ENCODE peak calls at places on chromosomes 3 and 15, in four cellular contexts. Z is left lobe of liver; W is effector memory CD8-positive, alpha-beta T cell; H is choroid plexus epithelial cell. J is an unnamed sample.

GRCh38 chr15:66459818-66460615 is 37.5 kb downstream of the SNAPC5 start:
- DNase-seq in H (peak), Z (no peak), W (no peak), J (no peak)

GRCh38 chr3:171092467-171092911 is 66.0 kb upstream of the SLC2A2 start:
- DNase-seq in W (no peak), H (peak), Z (no peak), J (no peak)

GRCh38 chr3:58161435-58162398 is 49.1 kb downstream of the DNASE1L3 start:
- DNase-seq in H (peak), W (no peak), Z (peak), J (no peak)

GRCh38 chr3:45987368-45988099 is 8.1 kb downstream of the FYCO1 start:
- DNase-seq in W (no peak), H (peak), Z (no peak), J (no peak)

GRCh38 chr3:160450846-160451245 is 1.3 kb upstream of the TRIM59 start:
- DNase-seq in Z (no peak), W (no peak), H (peak), J (no peak)

GRCh38 chr3:106811376-106811775 is 565.9 kb upstream of the CCDC54 start:
- DNase-seq in H (peak), W (no peak), Z (no peak), J (no peak)

GRCh38 chr3:18656410-18656809 is 231.3 kb upstream of the SATB1 start:
- DNase-seq in W (no peak), Z (no peak), H (no peak), J (no peak)

GRCh38 chr3:165854696-165855095 is 17.5 kb upstream of the BCHE start:
- DNase-seq in W (no peak), Z (no peak), H (peak), J (no peak)

GRCh38 chr3:141830508-141830907 is 45.9 kb upstream of the ATP1B3 start:
- DNase-seq in H (no peak), W (no peak), Z (no peak), J (no peak)

GRCh38 chr15:63166219-63166618 is 8.9 kb upstream of the RPS27L start:
- DNase-seq in Z (no peak), W (no peak), H (peak), J (no peak)

GRCh38 chr15:51830279-51830806 is 890 bp downstream of the TMOD3 start:
- DNase-seq in Z (no peak), H (peak), W (no peak), J (no peak)

GRCh38 chr15:76999996-77000395 is 5.1 kb downstream of the PSTPIP1 start:
- DNase-seq in W (no peak), H (no peak), Z (no peak), J (no peak)

GRCh38 chr15:42939841-42940240 is 19.3 kb upstream of the TTBK2 start:
- DNase-seq in W (no peak), H (no peak), Z (no peak), J (no peak)

GRCh38 chr3:149600619-149601018 is 57.2 kb downstream of the WWTR1 start:
- DNase-seq in H (no peak), W (no peak), Z (no peak), J (no peak)